ENCODE peak calls at places on chromosomes 13 and 19, in four cellular contexts. H, J, G and Z are unnamed samples.

GRCh38 chr13:70568571-70568970 is 460.3 kb upstream of the KLHL1 start:
- DNase-seq in G (no peak), J (peak; percentile 52), H (no peak), Z (no peak)

GRCh38 chr13:100561599-100562204 is 26.9 kb downstream of the GGACT start:
- DNase-seq in G (no peak), H (no peak), J (no peak), Z (peak; percentile 85)

GRCh38 chr13:78160793-78161192 is 242.2 kb upstream of the EDNRB start:
- DNase-seq in H (no peak), J (no peak), G (no peak), Z (no peak)

GRCh38 chr13:46296920-46297319 is 85.2 kb downstream of the LRRC63 start:
- DNase-seq in G (no peak), H (no peak), J (no peak), Z (no peak)

GRCh38 chr13:43908156-43909126 is 28.7 kb downstream of the LACC1 start:
- DNase-seq in J (peak; percentile 61), H (no peak), G (no peak), Z (no peak)

GRCh38 chr13:98141938-98142426 is 912 bp upstream of the FARP1 start:
- DNase-seq in H (no peak), G (no peak), J (no peak), Z (no peak)

GRCh38 chr19:18519962-18520847 is 1.7 kb downstream of the ELL start:
- DNase-seq in G (peak; percentile 76), J (peak; percentile 66), H (peak; percentile 50), Z (no peak)

GRCh38 chr13:108486096-108486495 is 143.3 kb upstream of the MYO16 start:
- DNase-seq in J (no peak), G (no peak), H (no peak), Z (no peak)

GRCh38 chr19:10551698-10552301 is 8.1 kb downstream of the ATG4D start:
- DNase-seq in H (peak; percentile 33), G (no peak), J (no peak), Z (no peak)

GRCh38 chr19:50893047-50893737 is 18.0 kb downstream of the KLK4 start:
- DNase-seq in G (no peak), J (no peak), H (no peak), Z (no peak)

GRCh38 chr13:27405521-27406134 is 18.8 kb upstream of the GTF3A start:
- DNase-seq in J (no peak), G (no peak), H (no peak), Z (no peak)

GRCh38 chr19:13506550-13506878 is 235 bp upstream of the CACNA1A start:
- DNase-seq in J (peak; percentile 23), G (no peak), H (no peak), Z (no peak)

GRCh38 chr13:60303166-60303565 is 93.9 kb upstream of the TDRD3 start:
- DNase-seq in G (no peak), H (no peak), J (no peak), Z (no peak)

GRCh38 chr19:4699826-4700572 is 23.6 kb downstream of the DPP9 start:
- DNase-seq in J (no peak), G (no peak), H (no peak), Z (no peak)
- H3K27ac ChIP-seq in J (no peak overlapping the region), G (no peak overlapping the region), H (no peak overlapping the region), Z (no peak overlapping the region)

GRCh38 chr19:36421749-36422481 is 3.5 kb upstream of the ZFP82 start:
- DNase-seq in H (no peak), G (no peak), J (no peak), Z (no peak)

GRCh38 chr19:36423925-36424324 is 5.5 kb upstream of the ZFP82 start:
- DNase-seq in G (no peak), H (no peak), J (no peak), Z (no peak)

GRCh38 chr19:36417752-36418286 is 625 bp downstream of the ZFP82 start:
- DNase-seq in J (no peak), H (no peak), G (no peak), Z (no peak)

GRCh38 chr19:36418287-36419001 is at the start of gene ZFP82:
- DNase-seq in G (peak; percentile 72), J (peak; percentile 93), H (peak; percentile 60), Z (peak; percentile 92)

DNA sequence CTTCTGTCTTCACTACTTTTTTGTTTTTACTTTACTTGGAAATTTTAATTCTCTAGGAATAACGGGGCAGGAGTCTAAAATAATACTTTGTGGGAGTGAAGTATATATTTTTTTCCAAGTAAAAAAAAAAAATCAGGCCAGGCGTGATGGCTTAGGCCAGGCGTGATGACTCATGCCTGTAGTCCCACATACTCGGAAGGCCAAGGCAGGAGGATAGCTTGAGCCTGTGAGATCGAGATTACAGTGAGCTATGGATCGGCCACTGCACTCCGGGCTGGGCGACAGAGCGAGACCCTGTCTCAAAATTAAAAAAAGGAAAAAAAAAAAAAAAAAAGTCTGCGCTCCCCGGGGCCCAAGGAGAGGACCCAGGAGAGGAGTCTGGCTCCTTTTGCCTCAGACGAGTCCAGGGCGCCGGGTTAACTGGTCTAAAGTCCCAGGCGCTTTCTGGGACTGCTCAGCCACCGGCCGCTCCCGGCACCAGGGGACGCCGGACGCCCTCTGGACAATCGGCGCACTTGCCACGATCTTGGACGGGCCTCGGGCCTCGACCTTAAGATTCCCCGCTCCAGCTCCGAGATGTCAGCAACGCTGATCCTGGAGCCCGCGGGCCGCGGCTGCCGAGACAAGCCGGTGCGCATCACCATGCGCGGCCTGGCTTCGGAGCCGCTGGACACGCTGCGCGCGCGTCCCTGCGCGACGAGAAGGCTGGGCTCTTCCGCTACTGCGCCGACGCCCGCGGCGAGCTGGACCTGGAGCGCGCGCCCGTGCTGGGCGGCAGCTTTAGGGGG is 2.7 kb upstream of the ZFP82 start:
- DNase-seq in H (no peak), G (no peak), J (peak; percentile 40), Z (no peak)
- H3K27ac ChIP-seq in H (no peak overlapping the region), G (peak overlapping the region; percentile 66), J (no peak overlapping the region), Z (peak overlapping the region; percentile 68)

DNA sequence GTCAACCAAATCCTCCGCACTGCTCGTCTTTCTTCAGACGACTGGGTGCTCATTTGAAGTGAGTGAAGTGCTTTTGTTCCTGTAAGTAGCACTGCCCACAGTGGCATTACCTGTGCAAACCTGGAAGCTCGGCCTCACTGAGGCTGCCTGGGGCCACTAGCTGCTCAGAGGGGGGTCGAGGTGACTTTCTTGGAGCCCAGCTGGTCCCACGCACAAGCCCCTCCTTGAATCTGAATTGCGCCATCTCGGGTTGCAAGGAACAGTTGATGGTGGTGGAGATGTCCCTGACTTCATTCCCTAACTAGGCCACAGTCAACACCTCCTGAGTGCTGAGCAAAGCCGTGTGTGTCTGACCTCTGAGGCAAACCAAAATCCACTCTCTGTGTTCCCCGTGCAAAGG is 79.3 kb upstream of the GPR183 start:
- DNase-seq in H (no peak), J (no peak), G (peak; percentile 38), Z (no peak)
- H3K27ac ChIP-seq in H (peak overlapping the region; percentile 57), J (peak overlapping the region; percentile 23), G (no peak overlapping the region), Z (no peak overlapping the region)

DNA sequence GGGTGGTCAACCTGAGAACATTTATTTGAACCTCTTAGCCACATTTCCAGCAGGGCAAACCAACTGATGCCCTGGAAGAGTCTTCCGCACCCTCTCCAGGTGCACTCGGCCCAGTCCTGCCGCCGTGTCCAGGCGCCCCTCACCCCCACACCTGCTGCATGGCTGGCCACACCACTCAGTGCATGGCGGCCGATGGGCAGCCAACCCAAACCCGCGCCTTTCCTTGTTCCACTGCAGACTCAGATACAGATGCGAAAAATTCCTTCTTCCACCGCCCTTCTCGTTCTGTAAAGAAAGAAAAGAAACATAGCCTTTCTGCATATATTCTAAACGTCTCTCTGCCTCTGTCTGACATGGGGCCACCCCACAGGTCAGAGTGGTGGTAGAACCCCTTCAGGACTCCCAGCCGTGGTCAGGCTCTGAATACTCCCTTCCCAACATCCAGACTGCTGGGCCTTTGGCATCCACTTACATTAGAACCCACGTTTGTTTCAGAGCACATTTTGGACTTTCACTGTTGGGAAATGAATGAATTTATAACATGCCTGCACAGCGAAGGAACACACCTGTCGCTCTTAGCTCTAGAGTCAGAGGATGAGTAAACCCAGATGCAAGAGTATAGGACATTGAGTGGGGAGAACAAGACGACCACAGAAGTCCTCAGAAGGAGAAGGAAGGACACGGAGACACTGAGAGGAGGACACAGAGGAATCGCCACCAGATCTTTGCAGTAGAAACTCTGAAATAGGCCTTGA is 31.1 kb downstream of the SHISA2 start:
- DNase-seq in H (no peak), G (no peak), J (no peak), Z (no peak)
- H3K27ac ChIP-seq in H (no peak overlapping the region), G (no peak overlapping the region), J (no peak overlapping the region), Z (no peak overlapping the region)

GRCh38 chr13:110304256-110304655 is 2.7 kb downstream of the COL4A1 start:
- DNase-seq in G (peak; percentile 59), H (no peak), J (no peak), Z (no peak)

GRCh38 chr13:110305949-110306339 is 1.0 kb downstream of the COL4A1 start:
- DNase-seq in H (no peak), G (peak; percentile 58), J (no peak), Z (no peak)

GRCh38 chr13:110303644-110304043 is 3.3 kb downstream of the COL4A1 start:
- DNase-seq in H (no peak), J (no peak), G (peak; percentile 53), Z (no peak)

GRCh38 chr13:110305544-110305943 is 1.4 kb downstream of the COL4A1 start:
- DNase-seq in H (no peak), G (no peak), J (no peak), Z (no peak)

DNA sequence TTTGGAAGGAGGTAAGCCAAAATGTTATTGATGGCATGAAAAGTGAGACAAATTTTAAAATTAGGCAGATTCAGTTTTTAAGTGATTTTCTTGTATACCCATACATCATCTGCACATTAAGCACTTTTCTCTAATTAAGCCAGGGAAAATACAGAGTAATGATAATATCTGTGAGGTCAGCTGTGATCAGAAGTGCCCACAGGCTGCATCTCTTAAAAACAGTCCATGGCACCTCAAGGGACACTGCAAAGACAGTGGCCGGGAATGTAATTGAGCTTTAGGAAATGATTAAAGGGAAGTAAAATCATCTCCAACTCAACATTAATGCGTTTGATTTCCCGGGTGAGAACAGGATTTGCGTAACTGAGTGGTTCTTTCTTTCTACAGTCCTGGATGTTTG is 2.0 kb downstream of the COL4A1 start:
- DNase-seq in J (no peak), G (no peak), H (no peak), Z (no peak)
- H3K27ac ChIP-seq in J (no peak overlapping the region), G (peak overlapping the region; percentile 99), H (no peak overlapping the region), Z (peak overlapping the region; percentile 99)

GRCh38 chr13:73107970-73108369 is 49.2 kb downstream of the KLF5 start:
- DNase-seq in H (no peak), G (no peak), J (no peak), Z (no peak)

GRCh38 chr13:73109969-73110368 is 51.2 kb downstream of the KLF5 start:
- DNase-seq in H (no peak), G (no peak), J (no peak), Z (no peak)

GRCh38 chr13:73107459-73107858 is 48.7 kb downstream of the KLF5 start:
- DNase-seq in J (no peak), G (no peak), H (no peak), Z (no peak)

GRCh38 chr13:73109288-73109899 is 50.6 kb downstream of the KLF5 start:
- DNase-seq in H (no peak), J (no peak), G (no peak), Z (no peak)

GRCh38 chr13:73106513-73107214 is 47.9 kb downstream of the KLF5 start:
- DNase-seq in H (no peak), G (no peak), J (no peak), Z (no peak)
- H3K27ac ChIP-seq in H (no peak overlapping the region), G (no peak overlapping the region), J (no peak overlapping the region), Z (no peak overlapping the region)